ENCODE peak calls at places on chromosomes 7 and 10, in nine cellular contexts. One of them, this sample, is unnamed.

GRCh38 chr10:98956576-98957260 is 278.9 kb downstream of the HPSE2 start:
- DNase-seq in brain microvascular endothelial cell: peak
- DNase-seq in SK-N-SH: no peak
- DNase-seq in lower lobe of right lung: no peak
- DNase-seq in HFFc6: peak
- DNase-seq in fibroblast of pulmonary artery: peak
- DNase-seq in DND-41: no peak
- DNase-seq in epithelial cell of esophagus: peak
- DNase-seq in pancreas: no peak
- DNase-seq in this sample: no peak

GRCh38 chr7:34675749-34676374 is 17.8 kb downstream of the NPSR1 start:
- DNase-seq in brain microvascular endothelial cell: no peak
- DNase-seq in SK-N-SH: peak
- DNase-seq in lower lobe of right lung: no peak
- DNase-seq in HFFc6: no peak
- DNase-seq in fibroblast of pulmonary artery: peak
- DNase-seq in DND-41: peak
- DNase-seq in epithelial cell of esophagus: peak
- DNase-seq in pancreas: peak
- DNase-seq in this sample: no peak

GRCh38 chr7:39054731-39055130 is 77.0 kb downstream of the POU6F2 start:
- DNase-seq in brain microvascular endothelial cell: no peak
- DNase-seq in SK-N-SH: no peak
- DNase-seq in lower lobe of right lung: no peak
- DNase-seq in HFFc6: no peak
- DNase-seq in fibroblast of pulmonary artery: no peak
- DNase-seq in DND-41: no peak
- DNase-seq in epithelial cell of esophagus: peak
- DNase-seq in pancreas: no peak
- DNase-seq in this sample: no peak

GRCh38 chr7:12623885-12624498 is 53.5 kb downstream of the SCIN start:
- DNase-seq in brain microvascular endothelial cell: no peak
- DNase-seq in SK-N-SH: peak
- DNase-seq in lower lobe of right lung: no peak
- DNase-seq in HFFc6: peak
- DNase-seq in fibroblast of pulmonary artery: peak
- DNase-seq in DND-41: no peak
- DNase-seq in epithelial cell of esophagus: peak
- DNase-seq in pancreas: no peak
- DNase-seq in this sample: no peak

GRCh38 chr7:106693659-106694353 is 32.8 kb upstream of the CCDC71L start:
- DNase-seq in brain microvascular endothelial cell: no peak
- DNase-seq in SK-N-SH: no peak
- DNase-seq in lower lobe of right lung: no peak
- DNase-seq in HFFc6: no peak
- DNase-seq in fibroblast of pulmonary artery: no peak
- DNase-seq in DND-41: no peak
- DNase-seq in epithelial cell of esophagus: no peak
- DNase-seq in pancreas: no peak
- DNase-seq in this sample: no peak

GRCh38 chr10:96346295-96346694 is 12.5 kb downstream of the OPALIN start:
- DNase-seq in brain microvascular endothelial cell: no peak
- DNase-seq in SK-N-SH: no peak
- DNase-seq in lower lobe of right lung: no peak
- DNase-seq in HFFc6: no peak
- DNase-seq in fibroblast of pulmonary artery: no peak
- DNase-seq in DND-41: no peak
- DNase-seq in epithelial cell of esophagus: no peak
- DNase-seq in pancreas: no peak
- DNase-seq in this sample: no peak

GRCh38 chr10:93061594-93062498 is 1.2 kb downstream of the CYP26C1 start:
- DNase-seq in brain microvascular endothelial cell: no peak
- DNase-seq in SK-N-SH: peak
- DNase-seq in lower lobe of right lung: no peak
- DNase-seq in HFFc6: no peak
- DNase-seq in fibroblast of pulmonary artery: peak
- DNase-seq in DND-41: no peak
- DNase-seq in epithelial cell of esophagus: peak
- DNase-seq in pancreas: no peak
- DNase-seq in this sample: no peak

GRCh38 chr10:128751284-128751683 is 625.1 kb upstream of the MKI67 start:
- DNase-seq in brain microvascular endothelial cell: no peak
- DNase-seq in SK-N-SH: no peak
- DNase-seq in lower lobe of right lung: no peak
- DNase-seq in HFFc6: no peak
- DNase-seq in fibroblast of pulmonary artery: no peak
- DNase-seq in DND-41: no peak
- DNase-seq in epithelial cell of esophagus: no peak
- DNase-seq in pancreas: no peak
- DNase-seq in this sample: no peak

GRCh38 chr10:22712959-22713852 is 1.2 kb downstream of the PIP4K2A start:
- DNase-seq in brain microvascular endothelial cell: no peak
- DNase-seq in SK-N-SH: peak
- DNase-seq in lower lobe of right lung: peak
- DNase-seq in HFFc6: peak
- DNase-seq in fibroblast of pulmonary artery: peak
- DNase-seq in DND-41: peak
- DNase-seq in epithelial cell of esophagus: no peak
- DNase-seq in pancreas: peak
- DNase-seq in this sample: peak

GRCh38 chr7:34069676-34070075 is 164.3 kb downstream of the BMPER start:
- DNase-seq in brain microvascular endothelial cell: peak
- DNase-seq in SK-N-SH: no peak
- DNase-seq in lower lobe of right lung: no peak
- DNase-seq in HFFc6: peak
- DNase-seq in fibroblast of pulmonary artery: peak
- DNase-seq in DND-41: no peak
- DNase-seq in epithelial cell of esophagus: peak
- DNase-seq in pancreas: no peak
- DNase-seq in this sample: no peak

GRCh38 chr7:128879461-128879938 is 16.8 kb downstream of the ATP6V1F start:
- DNase-seq in brain microvascular endothelial cell: no peak
- DNase-seq in SK-N-SH: no peak
- DNase-seq in lower lobe of right lung: peak
- DNase-seq in HFFc6: no peak
- DNase-seq in fibroblast of pulmonary artery: no peak
- DNase-seq in DND-41: no peak
- DNase-seq in epithelial cell of esophagus: no peak
- DNase-seq in pancreas: no peak
- DNase-seq in this sample: no peak

GRCh38 chr7:5677538-5678294 is 103.7 kb downstream of the RNF216 start:
- DNase-seq in brain microvascular endothelial cell: peak
- DNase-seq in SK-N-SH: peak
- DNase-seq in lower lobe of right lung: peak
- DNase-seq in HFFc6: peak
- DNase-seq in fibroblast of pulmonary artery: peak
- DNase-seq in DND-41: peak
- DNase-seq in epithelial cell of esophagus: peak
- DNase-seq in pancreas: peak
- DNase-seq in this sample: peak

GRCh38 chr10:47369251-47369894 is 14.7 kb downstream of the ZNF488 start:
- DNase-seq in brain microvascular endothelial cell: no peak
- DNase-seq in SK-N-SH: no peak
- DNase-seq in lower lobe of right lung: no peak
- DNase-seq in HFFc6: no peak
- DNase-seq in fibroblast of pulmonary artery: no peak
- DNase-seq in DND-41: no peak
- DNase-seq in epithelial cell of esophagus: no peak
- DNase-seq in pancreas: no peak
- DNase-seq in this sample: no peak

GRCh38 chr7:138632384-138632783 is 68.8 kb downstream of the SVOPL start:
- DNase-seq in brain microvascular endothelial cell: no peak
- DNase-seq in SK-N-SH: no peak
- DNase-seq in lower lobe of right lung: no peak
- DNase-seq in HFFc6: no peak
- DNase-seq in fibroblast of pulmonary artery: no peak
- DNase-seq in DND-41: no peak
- DNase-seq in epithelial cell of esophagus: no peak
- DNase-seq in pancreas: no peak
- DNase-seq in this sample: no peak

GRCh38 chr7:190196-190595 is 2.2 kb upstream of the FAM20C start:
- DNase-seq in brain microvascular endothelial cell: no peak
- DNase-seq in SK-N-SH: no peak
- DNase-seq in lower lobe of right lung: no peak
- DNase-seq in HFFc6: no peak
- DNase-seq in fibroblast of pulmonary artery: no peak
- DNase-seq in DND-41: no peak
- DNase-seq in epithelial cell of esophagus: no peak
- DNase-seq in pancreas: no peak
- DNase-seq in this sample: no peak

GRCh38 chr7:56105508-56105907 is 768 bp downstream of the CHCHD2 start:
- DNase-seq in brain microvascular endothelial cell: peak
- DNase-seq in SK-N-SH: no peak
- DNase-seq in lower lobe of right lung: no peak
- DNase-seq in HFFc6: peak
- DNase-seq in fibroblast of pulmonary artery: peak
- DNase-seq in DND-41: peak
- DNase-seq in epithelial cell of esophagus: peak
- DNase-seq in pancreas: peak
- DNase-seq in this sample: no peak

GRCh38 chr10:90432891-90433290 is 424.9 kb downstream of the HTR7 start:
- DNase-seq in brain microvascular endothelial cell: no peak
- DNase-seq in SK-N-SH: no peak
- DNase-seq in lower lobe of right lung: no peak
- DNase-seq in HFFc6: no peak
- DNase-seq in fibroblast of pulmonary artery: no peak
- DNase-seq in DND-41: no peak
- DNase-seq in epithelial cell of esophagus: no peak
- DNase-seq in pancreas: no peak
- DNase-seq in this sample: no peak

GRCh38 chr7:50978633-50979215 is 196.0 kb upstream of the GRB10 start:
- DNase-seq in brain microvascular endothelial cell: peak
- DNase-seq in SK-N-SH: no peak
- DNase-seq in lower lobe of right lung: no peak
- DNase-seq in HFFc6: peak
- DNase-seq in fibroblast of pulmonary artery: no peak
- DNase-seq in DND-41: no peak
- DNase-seq in epithelial cell of esophagus: no peak
- DNase-seq in pancreas: no peak
- DNase-seq in this sample: no peak
- TF ChIP-seq CTCF in brain microvascular endothelial cell: peak
- TF ChIP-seq CTCF in SK-N-SH: peak
- TF ChIP-seq CTCF in lower lobe of right lung: no peak
- TF ChIP-seq CTCF in HFFc6: peak
- TF ChIP-seq CTCF in fibroblast of pulmonary artery: no peak
- TF ChIP-seq CTCF in DND-41: no peak
- TF ChIP-seq CTCF in epithelial cell of esophagus: no peak
- TF ChIP-seq CTCF in pancreas: no peak
- TF ChIP-seq CTCF in this sample: no peak

GRCh38 chr7:23700058-23700457 is 10.0 kb upstream of the STK31 start:
- DNase-seq in brain microvascular endothelial cell: no peak
- DNase-seq in SK-N-SH: peak
- DNase-seq in lower lobe of right lung: no peak
- DNase-seq in HFFc6: no peak
- DNase-seq in fibroblast of pulmonary artery: no peak
- DNase-seq in DND-41: no peak
- DNase-seq in epithelial cell of esophagus: no peak
- DNase-seq in pancreas: no peak
- DNase-seq in this sample: no peak

GRCh38 chr7:23698822-23699221 is 11.2 kb upstream of the STK31 start:
- DNase-seq in brain microvascular endothelial cell: no peak
- DNase-seq in SK-N-SH: no peak
- DNase-seq in lower lobe of right lung: no peak
- DNase-seq in HFFc6: no peak
- DNase-seq in fibroblast of pulmonary artery: no peak
- DNase-seq in DND-41: no peak
- DNase-seq in epithelial cell of esophagus: no peak
- DNase-seq in pancreas: no peak
- DNase-seq in this sample: no peak

GRCh38 chr7:23693224-23693623 is 13.2 kb downstream of the FAM221A start:
- DNase-seq in brain microvascular endothelial cell: no peak
- DNase-seq in SK-N-SH: no peak
- DNase-seq in lower lobe of right lung: no peak
- DNase-seq in HFFc6: no peak
- DNase-seq in fibroblast of pulmonary artery: no peak
- DNase-seq in DND-41: no peak
- DNase-seq in epithelial cell of esophagus: no peak
- DNase-seq in pancreas: no peak
- DNase-seq in this sample: no peak

GRCh38 chr7:23691320-23691719 is 11.3 kb downstream of the FAM221A start:
- DNase-seq in brain microvascular endothelial cell: no peak
- DNase-seq in SK-N-SH: no peak
- DNase-seq in lower lobe of right lung: no peak
- DNase-seq in HFFc6: no peak
- DNase-seq in fibroblast of pulmonary artery: no peak
- DNase-seq in DND-41: no peak
- DNase-seq in epithelial cell of esophagus: peak
- DNase-seq in pancreas: no peak
- DNase-seq in this sample: no peak

GRCh38 chr7:23696916-23697441 is 13.0 kb upstream of the STK31 start:
- DNase-seq in brain microvascular endothelial cell: peak
- DNase-seq in SK-N-SH: peak
- DNase-seq in lower lobe of right lung: peak
- DNase-seq in HFFc6: peak
- DNase-seq in fibroblast of pulmonary artery: peak
- DNase-seq in DND-41: peak
- DNase-seq in epithelial cell of esophagus: peak
- DNase-seq in pancreas: peak
- DNase-seq in this sample: peak
- TF ChIP-seq CTCF in brain microvascular endothelial cell: peak
- TF ChIP-seq CTCF in SK-N-SH: peak
- TF ChIP-seq CTCF in lower lobe of right lung: peak
- TF ChIP-seq CTCF in HFFc6: peak
- TF ChIP-seq CTCF in fibroblast of pulmonary artery: peak
- TF ChIP-seq CTCF in DND-41: peak
- TF ChIP-seq CTCF in epithelial cell of esophagus: peak
- TF ChIP-seq CTCF in pancreas: peak
- TF ChIP-seq CTCF in this sample: peak

DNA sequence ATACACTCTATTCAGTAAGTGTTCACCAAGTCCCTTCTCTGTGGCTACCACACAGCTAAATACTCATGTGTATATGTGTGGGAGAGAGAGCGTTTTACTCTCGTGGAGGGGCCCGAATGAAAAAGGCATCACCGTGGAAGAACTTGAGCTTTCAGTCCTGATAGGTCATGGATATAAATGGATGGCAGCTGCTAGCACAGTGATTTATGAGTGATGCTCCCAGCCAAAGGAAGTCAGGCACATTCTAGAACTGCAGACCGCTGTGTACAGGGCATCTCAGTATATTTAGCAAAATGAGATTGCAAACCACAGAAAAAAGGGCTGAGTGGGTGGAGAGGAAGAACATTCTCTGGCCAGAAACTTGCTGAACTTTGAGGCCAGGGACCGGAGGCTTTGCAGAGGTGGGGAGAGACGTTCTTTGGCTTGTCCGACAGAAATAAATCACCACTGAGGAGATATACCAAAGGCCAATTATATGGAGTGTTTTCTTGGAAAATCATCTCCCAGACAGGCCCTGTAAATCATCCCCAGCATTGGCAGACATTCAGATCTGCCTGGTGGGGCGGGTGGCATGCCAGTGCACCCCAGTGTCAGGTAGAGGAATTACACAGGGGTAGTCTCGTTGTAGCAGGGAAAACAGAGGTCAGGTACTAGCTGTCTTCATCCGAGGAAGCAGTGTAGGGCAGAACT is 655.3 kb downstream of the LRMDA start:
- DNase-seq in brain microvascular endothelial cell: peak
- DNase-seq in SK-N-SH: peak
- DNase-seq in lower lobe of right lung: no peak
- DNase-seq in HFFc6: peak
- DNase-seq in fibroblast of pulmonary artery: peak
- DNase-seq in DND-41: no peak
- DNase-seq in epithelial cell of esophagus: peak
- DNase-seq in pancreas: peak
- DNase-seq in this sample: no peak
- TF ChIP-seq CTCF in brain microvascular endothelial cell: peak
- TF ChIP-seq CTCF in SK-N-SH: peak
- TF ChIP-seq CTCF in lower lobe of right lung: peak
- TF ChIP-seq CTCF in HFFc6: peak
- TF ChIP-seq CTCF in fibroblast of pulmonary artery: peak
- TF ChIP-seq CTCF in DND-41: peak
- TF ChIP-seq CTCF in epithelial cell of esophagus: peak
- TF ChIP-seq CTCF in pancreas: peak
- TF ChIP-seq CTCF in this sample: peak

GRCh38 chr10:12790270-12790669 is 211.2 kb downstream of the CCDC3 start:
- DNase-seq in brain microvascular endothelial cell: no peak
- DNase-seq in SK-N-SH: no peak
- DNase-seq in lower lobe of right lung: no peak
- DNase-seq in HFFc6: no peak
- DNase-seq in fibroblast of pulmonary artery: no peak
- DNase-seq in DND-41: no peak
- DNase-seq in epithelial cell of esophagus: no peak
- DNase-seq in pancreas: no peak
- DNase-seq in this sample: no peak
- TF ChIP-seq CTCF in brain microvascular endothelial cell: no peak
- TF ChIP-seq CTCF in SK-N-SH: no peak
- TF ChIP-seq CTCF in lower lobe of right lung: no peak
- TF ChIP-seq CTCF in HFFc6: no peak
- TF ChIP-seq CTCF in fibroblast of pulmonary artery: no peak
- TF ChIP-seq CTCF in DND-41: no peak
- TF ChIP-seq CTCF in epithelial cell of esophagus: no peak
- TF ChIP-seq CTCF in pancreas: no peak
- TF ChIP-seq CTCF in this sample: no peak